ENCODE peak calls at places on chromosomes 13 and 19, in seven cellular contexts. One of them, this sample, is unnamed.

GRCh38 chr19:11481777-11482383 is 1.0 kb upstream of the ELAVL3 start:
- DNase-seq in uterus: peak
- DNase-seq in lower leg skin: peak
- DNase-seq in cardiac fibroblast: peak
- DNase-seq in left ventricle myocardium inferior: peak
- DNase-seq in fibroblast of lung: peak
- DNase-seq in ascending aorta: peak
- DNase-seq in this sample: peak

GRCh38 chr13:25902946-25903345 is 148.9 kb downstream of the SHISA2 start:
- DNase-seq in uterus: no peak
- DNase-seq in ascending aorta: no peak
- DNase-seq in cardiac fibroblast: no peak
- DNase-seq in left ventricle myocardium inferior: no peak
- DNase-seq in fibroblast of lung: no peak
- DNase-seq in lower leg skin: no peak
- DNase-seq in this sample: no peak

GRCh38 chr13:25253702-25254101 is 33.6 kb downstream of the MTMR6 start:
- DNase-seq in lower leg skin: no peak
- DNase-seq in fibroblast of lung: no peak
- DNase-seq in left ventricle myocardium inferior: no peak
- DNase-seq in cardiac fibroblast: peak
- DNase-seq in uterus: no peak
- DNase-seq in ascending aorta: no peak
- DNase-seq in this sample: peak

GRCh38 chr13:26025771-26026170 is 26.0 kb downstream of the SHISA2 start:
- DNase-seq in fibroblast of lung: no peak
- DNase-seq in ascending aorta: no peak
- DNase-seq in left ventricle myocardium inferior: no peak
- DNase-seq in cardiac fibroblast: no peak
- DNase-seq in lower leg skin: no peak
- DNase-seq in uterus: no peak
- DNase-seq in this sample: no peak

GRCh38 chr13:113178070-113178895 is 19.8 kb downstream of the PROZ start:
- DNase-seq in cardiac fibroblast: peak
- DNase-seq in left ventricle myocardium inferior: no peak
- DNase-seq in uterus: no peak
- DNase-seq in ascending aorta: no peak
- DNase-seq in lower leg skin: no peak
- DNase-seq in fibroblast of lung: peak
- DNase-seq in this sample: peak

GRCh38 chr19:8071912-8072311 is 19.4 kb downstream of the CCL25 start:
- DNase-seq in ascending aorta: no peak
- DNase-seq in fibroblast of lung: no peak
- DNase-seq in left ventricle myocardium inferior: no peak
- DNase-seq in lower leg skin: no peak
- DNase-seq in uterus: no peak
- DNase-seq in cardiac fibroblast: no peak
- DNase-seq in this sample: no peak

GRCh38 chr19:16015805-16016173 is 60.5 kb upstream of the TPM4 start:
- DNase-seq in fibroblast of lung: no peak
- DNase-seq in uterus: no peak
- DNase-seq in left ventricle myocardium inferior: no peak
- DNase-seq in lower leg skin: no peak
- DNase-seq in cardiac fibroblast: no peak
- DNase-seq in ascending aorta: no peak
- DNase-seq in this sample: no peak

GRCh38 chr19:42693760-42694350 is 46.4 kb downstream of the PSG3 start:
- DNase-seq in cardiac fibroblast: peak
- DNase-seq in lower leg skin: no peak
- DNase-seq in fibroblast of lung: peak
- DNase-seq in ascending aorta: no peak
- DNase-seq in left ventricle myocardium inferior: no peak
- DNase-seq in uterus: no peak
- DNase-seq in this sample: peak

GRCh38 chr19:46704379-46705076 is 12.4 kb downstream of the PRKD2 start:
- DNase-seq in fibroblast of lung: peak
- DNase-seq in ascending aorta: no peak
- DNase-seq in left ventricle myocardium inferior: peak
- DNase-seq in uterus: peak
- DNase-seq in cardiac fibroblast: peak
- DNase-seq in lower leg skin: peak
- DNase-seq in this sample: peak

GRCh38 chr19:31271569-31271911 is 77.7 kb downstream of the TSHZ3 start:
- DNase-seq in left ventricle myocardium inferior: no peak
- DNase-seq in fibroblast of lung: no peak
- DNase-seq in cardiac fibroblast: no peak
- DNase-seq in uterus: no peak
- DNase-seq in ascending aorta: no peak
- DNase-seq in lower leg skin: no peak
- DNase-seq in this sample: no peak

GRCh38 chr19:28555317-28555716 is 657.6 kb downstream of the UQCRFS1 start:
- DNase-seq in left ventricle myocardium inferior: no peak
- DNase-seq in lower leg skin: no peak
- DNase-seq in fibroblast of lung: no peak
- DNase-seq in ascending aorta: no peak
- DNase-seq in cardiac fibroblast: no peak
- DNase-seq in uterus: no peak
- DNase-seq in this sample: no peak

GRCh38 chr13:89571676-89572075 is 1775.8 kb upstream of the MIR17HG start:
- DNase-seq in uterus: no peak
- DNase-seq in cardiac fibroblast: no peak
- DNase-seq in fibroblast of lung: no peak
- DNase-seq in ascending aorta: no peak
- DNase-seq in lower leg skin: no peak
- DNase-seq in left ventricle myocardium inferior: no peak
- DNase-seq in this sample: no peak

GRCh38 chr13:35700661-35701060 is 224.2 kb upstream of the MAB21L1 start:
- DNase-seq in uterus: no peak
- DNase-seq in ascending aorta: no peak
- DNase-seq in lower leg skin: no peak
- DNase-seq in fibroblast of lung: no peak
- DNase-seq in cardiac fibroblast: peak
- DNase-seq in left ventricle myocardium inferior: no peak
- DNase-seq in this sample: peak

GRCh38 chr13:113836917-113837553 is 26.8 kb downstream of the GAS6 start:
- DNase-seq in cardiac fibroblast: peak
- DNase-seq in lower leg skin: no peak
- DNase-seq in uterus: peak
- DNase-seq in left ventricle myocardium inferior: peak
- DNase-seq in fibroblast of lung: peak
- DNase-seq in ascending aorta: no peak
- DNase-seq in this sample: peak

GRCh38 chr13:102317593-102317992 is 84.3 kb downstream of the FGF14 start:
- DNase-seq in cardiac fibroblast: peak
- DNase-seq in left ventricle myocardium inferior: peak
- DNase-seq in lower leg skin: peak
- DNase-seq in fibroblast of lung: peak
- DNase-seq in ascending aorta: peak
- DNase-seq in uterus: peak
- DNase-seq in this sample: peak

GRCh38 chr13:46896346-46897138 is at the start of gene HTR2A:
- DNase-seq in ascending aorta: no peak
- DNase-seq in lower leg skin: peak
- DNase-seq in uterus: peak
- DNase-seq in left ventricle myocardium inferior: peak
- DNase-seq in cardiac fibroblast: peak
- DNase-seq in fibroblast of lung: peak
- DNase-seq in this sample: peak

GRCh38 chr13:81990652-81991051 is 1649.7 kb upstream of the SPRY2 start:
- DNase-seq in lower leg skin: no peak
- DNase-seq in left ventricle myocardium inferior: no peak
- DNase-seq in uterus: no peak
- DNase-seq in ascending aorta: no peak
- DNase-seq in cardiac fibroblast: no peak
- DNase-seq in fibroblast of lung: no peak
- DNase-seq in this sample: no peak

GRCh38 chr19:13103961-13104847 is 1.5 kb upstream of the LYL1 start:
- DNase-seq in left ventricle myocardium inferior: peak
- DNase-seq in lower leg skin: peak
- DNase-seq in uterus: peak
- DNase-seq in cardiac fibroblast: no peak
- DNase-seq in fibroblast of lung: no peak
- DNase-seq in ascending aorta: no peak
- DNase-seq in this sample: no peak

GRCh38 chr19:38319421-38320258 is at the start of gene KCNK6:
- DNase-seq in uterus: peak
- DNase-seq in ascending aorta: no peak
- DNase-seq in fibroblast of lung: peak
- DNase-seq in cardiac fibroblast: no peak
- DNase-seq in lower leg skin: peak
- DNase-seq in left ventricle myocardium inferior: peak
- DNase-seq in this sample: peak

GRCh38 chr13:42970824-42971669 is 21.0 kb downstream of the EPSTI1 start:
- DNase-seq in fibroblast of lung: peak
- DNase-seq in cardiac fibroblast: peak
- DNase-seq in ascending aorta: no peak
- DNase-seq in left ventricle myocardium inferior: no peak
- DNase-seq in uterus: no peak
- DNase-seq in lower leg skin: no peak
- DNase-seq in this sample: peak

GRCh38 chr13:43397110-43397509 is 373.7 kb downstream of the DNAJC15 start:
- DNase-seq in cardiac fibroblast: peak
- DNase-seq in uterus: no peak
- DNase-seq in ascending aorta: no peak
- DNase-seq in left ventricle myocardium inferior: no peak
- DNase-seq in fibroblast of lung: peak
- DNase-seq in lower leg skin: no peak
- DNase-seq in this sample: peak

GRCh38 chr19:53965091-53965490 is 2.4 kb downstream of the CACNG8 start:
- DNase-seq in fibroblast of lung: no peak
- DNase-seq in lower leg skin: no peak
- DNase-seq in ascending aorta: no peak
- DNase-seq in cardiac fibroblast: peak
- DNase-seq in left ventricle myocardium inferior: no peak
- DNase-seq in uterus: no peak
- DNase-seq in this sample: no peak

GRCh38 chr13:95128045-95128643 is 173.1 kb downstream of the ABCC4 start:
- DNase-seq in cardiac fibroblast: peak
- DNase-seq in uterus: no peak
- DNase-seq in fibroblast of lung: peak
- DNase-seq in ascending aorta: no peak
- DNase-seq in lower leg skin: no peak
- DNase-seq in left ventricle myocardium inferior: no peak
- DNase-seq in this sample: no peak

GRCh38 chr13:39506559-39507390 is 96.2 kb downstream of the LHFPL6 start:
- DNase-seq in lower leg skin: no peak
- DNase-seq in left ventricle myocardium inferior: no peak
- DNase-seq in fibroblast of lung: peak
- DNase-seq in ascending aorta: no peak
- DNase-seq in cardiac fibroblast: peak
- DNase-seq in uterus: no peak
- DNase-seq in this sample: no peak

GRCh38 chr19:29576761-29577661 is 29.1 kb upstream of the POP4 start:
- DNase-seq in fibroblast of lung: no peak
- DNase-seq in lower leg skin: peak
- DNase-seq in ascending aorta: no peak
- DNase-seq in cardiac fibroblast: peak
- DNase-seq in left ventricle myocardium inferior: no peak
- DNase-seq in uterus: no peak
- DNase-seq in this sample: peak

GRCh38 chr19:40567040-40567749 is 9.5 kb upstream of the SHKBP1 start:
- DNase-seq in left ventricle myocardium inferior: no peak
- DNase-seq in cardiac fibroblast: peak
- DNase-seq in uterus: no peak
- DNase-seq in lower leg skin: no peak
- DNase-seq in ascending aorta: no peak
- DNase-seq in fibroblast of lung: no peak
- DNase-seq in this sample: peak
- H3K4me3 ChIP-seq in left ventricle myocardium inferior: peak
- H3K4me3 ChIP-seq in cardiac fibroblast: peak
- H3K4me3 ChIP-seq in uterus: no peak
- H3K4me3 ChIP-seq in lower leg skin: no peak
- H3K4me3 ChIP-seq in ascending aorta: peak
- H3K4me3 ChIP-seq in fibroblast of lung: peak
- H3K4me3 ChIP-seq in this sample: peak

DNA sequence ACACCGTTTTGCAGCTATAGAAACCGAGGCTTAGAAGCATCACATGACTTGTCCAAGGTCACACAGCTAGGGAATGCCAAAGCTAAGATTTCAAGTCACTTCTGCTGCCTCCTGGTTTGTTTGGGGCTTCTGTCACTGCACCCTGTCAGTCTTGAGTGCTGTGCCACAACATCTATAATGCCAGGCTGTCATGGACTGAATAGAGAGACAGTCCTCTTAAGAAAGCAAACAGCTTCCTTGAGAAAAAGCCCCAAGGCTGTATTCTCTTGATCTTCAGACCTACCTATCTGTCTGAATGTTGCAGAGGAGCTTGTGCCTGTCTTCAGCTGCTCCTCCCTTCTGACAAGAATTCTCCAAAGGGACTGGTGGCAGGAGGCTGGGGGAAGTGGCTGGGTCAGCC is 81.6 kb downstream of the OLFM4 start:
- DNase-seq in lower leg skin: no peak
- DNase-seq in uterus: no peak
- DNase-seq in cardiac fibroblast: no peak
- DNase-seq in left ventricle myocardium inferior: no peak
- DNase-seq in ascending aorta: no peak
- DNase-seq in fibroblast of lung: no peak
- DNase-seq in this sample: no peak
- H3K4me3 ChIP-seq in lower leg skin: no peak
- H3K4me3 ChIP-seq in uterus: no peak
- H3K4me3 ChIP-seq in cardiac fibroblast: no peak
- H3K4me3 ChIP-seq in left ventricle myocardium inferior: no peak
- H3K4me3 ChIP-seq in ascending aorta: no peak
- H3K4me3 ChIP-seq in fibroblast of lung: no peak
- H3K4me3 ChIP-seq in this sample: no peak

DNA sequence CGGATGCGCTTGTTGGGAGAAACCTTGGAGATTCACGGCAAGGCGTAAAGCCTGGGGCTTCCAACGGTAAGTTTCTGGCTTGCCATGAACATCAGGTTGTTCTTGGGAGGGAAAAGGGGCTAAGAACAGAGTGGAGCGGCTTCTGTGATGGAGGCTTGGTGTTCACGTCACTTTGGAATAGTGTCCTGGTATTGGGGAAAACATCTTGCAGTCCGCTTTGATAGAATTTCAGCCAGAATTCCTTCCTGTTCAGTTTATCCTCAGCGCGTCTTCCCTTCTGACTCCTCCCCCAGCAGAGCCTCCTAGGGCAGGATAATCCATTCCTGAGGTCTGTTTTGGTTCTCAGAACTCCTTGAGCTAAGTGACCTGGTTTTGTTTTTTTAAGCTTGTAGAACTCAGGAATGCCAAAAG is 2.0 kb downstream of the KCTD15 start:
- DNase-seq in ascending aorta: no peak
- DNase-seq in fibroblast of lung: peak
- DNase-seq in left ventricle myocardium inferior: no peak
- DNase-seq in lower leg skin: no peak
- DNase-seq in cardiac fibroblast: peak
- DNase-seq in uterus: no peak
- DNase-seq in this sample: no peak
- H3K4me3 ChIP-seq in ascending aorta: peak
- H3K4me3 ChIP-seq in fibroblast of lung: no peak
- H3K4me3 ChIP-seq in left ventricle myocardium inferior: peak
- H3K4me3 ChIP-seq in lower leg skin: no peak
- H3K4me3 ChIP-seq in cardiac fibroblast: peak
- H3K4me3 ChIP-seq in uterus: peak
- H3K4me3 ChIP-seq in this sample: no peak

DNA sequence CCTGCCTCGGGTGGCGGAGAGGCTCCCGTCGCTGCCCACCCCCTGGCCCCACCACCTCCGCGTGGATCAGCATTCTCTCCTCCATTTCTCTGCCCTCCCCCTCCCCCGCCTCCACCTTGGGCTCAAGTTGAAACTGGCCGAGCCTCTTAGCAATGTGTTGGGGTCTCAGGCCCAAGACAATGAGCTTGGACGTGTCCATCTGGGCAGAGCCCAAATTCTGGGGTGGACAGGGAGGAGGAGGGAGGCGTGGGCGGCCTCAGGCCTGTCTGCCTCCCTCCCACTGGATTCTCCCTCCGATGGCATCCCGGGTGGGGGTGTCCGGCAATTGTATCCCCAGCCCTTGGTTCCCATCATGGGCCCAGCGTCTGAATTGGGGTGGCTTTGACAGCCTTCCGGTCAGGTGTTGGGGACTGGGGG is 1.2 kb downstream of the CELF5 start:
- DNase-seq in fibroblast of lung: no peak
- DNase-seq in cardiac fibroblast: no peak
- DNase-seq in ascending aorta: no peak
- DNase-seq in uterus: no peak
- DNase-seq in lower leg skin: no peak
- DNase-seq in left ventricle myocardium inferior: no peak
- DNase-seq in this sample: no peak
- H3K4me3 ChIP-seq in fibroblast of lung: no peak
- H3K4me3 ChIP-seq in cardiac fibroblast: no peak
- H3K4me3 ChIP-seq in ascending aorta: no peak
- H3K4me3 ChIP-seq in uterus: no peak
- H3K4me3 ChIP-seq in lower leg skin: no peak
- H3K4me3 ChIP-seq in left ventricle myocardium inferior: no peak
- H3K4me3 ChIP-seq in this sample: no peak